ENCODE peak calls at places on chromosomes 3 and 15, in five cellular contexts. One of them, this sample, is unnamed.

GRCh38 chr15:31265090-31265870 is 61.4 kb upstream of the KLF13 start:
- DNase-seq in heart right ventricle: no peak
- DNase-seq in type B pancreatic cell: peak
- DNase-seq in BJ: no peak
- DNase-seq in activated CD8-positive, alpha-beta T cell treated with anti-CD3 and anti-CD28 coated beads for 36 hours: no peak
- DNase-seq in this sample: no peak

GRCh38 chr15:100929641-100930042 is 10.5 kb downstream of the LRRK1 start:
- DNase-seq in activated CD8-positive, alpha-beta T cell treated with anti-CD3 and anti-CD28 coated beads for 36 hours: no peak
- DNase-seq in type B pancreatic cell: no peak
- DNase-seq in BJ: no peak
- DNase-seq in heart right ventricle: no peak
- DNase-seq in this sample: no peak

GRCh38 chr3:135896613-135897012 is 68.9 kb upstream of the PPP2R3A start:
- DNase-seq in type B pancreatic cell: no peak
- DNase-seq in activated CD8-positive, alpha-beta T cell treated with anti-CD3 and anti-CD28 coated beads for 36 hours: no peak
- DNase-seq in BJ: no peak
- DNase-seq in heart right ventricle: no peak
- DNase-seq in this sample: no peak

GRCh38 chr15:64521726-64522164 is 61.4 kb downstream of the ZNF609 start:
- DNase-seq in activated CD8-positive, alpha-beta T cell treated with anti-CD3 and anti-CD28 coated beads for 36 hours: no peak
- DNase-seq in BJ: no peak
- DNase-seq in heart right ventricle: peak
- DNase-seq in type B pancreatic cell: no peak
- DNase-seq in this sample: peak

GRCh38 chr15:54149115-54149531 is 170.9 kb downstream of the UNC13C start:
- DNase-seq in activated CD8-positive, alpha-beta T cell treated with anti-CD3 and anti-CD28 coated beads for 36 hours: no peak
- DNase-seq in heart right ventricle: no peak
- DNase-seq in type B pancreatic cell: no peak
- DNase-seq in BJ: no peak
- DNase-seq in this sample: no peak

GRCh38 chr3:12750223-12750622 is 8.8 kb downstream of the TMEM40 start:
- DNase-seq in type B pancreatic cell: no peak
- DNase-seq in activated CD8-positive, alpha-beta T cell treated with anti-CD3 and anti-CD28 coated beads for 36 hours: no peak
- DNase-seq in BJ: peak
- DNase-seq in heart right ventricle: peak
- DNase-seq in this sample: peak

GRCh38 chr15:73352082-73352481 is 16.7 kb downstream of the HCN4 start:
- DNase-seq in type B pancreatic cell: no peak
- DNase-seq in activated CD8-positive, alpha-beta T cell treated with anti-CD3 and anti-CD28 coated beads for 36 hours: no peak
- DNase-seq in BJ: no peak
- DNase-seq in heart right ventricle: peak
- DNase-seq in this sample: no peak

GRCh38 chr15:96327155-96327741 is 3.3 kb upstream of the NR2F2 start:
- DNase-seq in type B pancreatic cell: no peak
- DNase-seq in heart right ventricle: no peak
- DNase-seq in BJ: peak
- DNase-seq in activated CD8-positive, alpha-beta T cell treated with anti-CD3 and anti-CD28 coated beads for 36 hours: no peak
- DNase-seq in this sample: peak

GRCh38 chr3:172258616-172259015 is 189.6 kb downstream of the GHSR start:
- DNase-seq in BJ: no peak
- DNase-seq in activated CD8-positive, alpha-beta T cell treated with anti-CD3 and anti-CD28 coated beads for 36 hours: no peak
- DNase-seq in type B pancreatic cell: no peak
- DNase-seq in heart right ventricle: no peak
- DNase-seq in this sample: no peak

GRCh38 chr3:190012314-190012782 is 108.3 kb downstream of the P3H2 start:
- DNase-seq in BJ: no peak
- DNase-seq in heart right ventricle: no peak
- DNase-seq in activated CD8-positive, alpha-beta T cell treated with anti-CD3 and anti-CD28 coated beads for 36 hours: no peak
- DNase-seq in type B pancreatic cell: no peak
- DNase-seq in this sample: peak

GRCh38 chr3:119408243-119408950 is 55.0 kb downstream of the TMEM39A start:
- DNase-seq in activated CD8-positive, alpha-beta T cell treated with anti-CD3 and anti-CD28 coated beads for 36 hours: no peak
- DNase-seq in heart right ventricle: no peak
- DNase-seq in BJ: no peak
- DNase-seq in type B pancreatic cell: no peak
- DNase-seq in this sample: no peak

GRCh38 chr3:185763347-185764010 is 61.4 kb downstream of the IGF2BP2 start:
- DNase-seq in type B pancreatic cell: no peak
- DNase-seq in heart right ventricle: no peak
- DNase-seq in activated CD8-positive, alpha-beta T cell treated with anti-CD3 and anti-CD28 coated beads for 36 hours: no peak
- DNase-seq in BJ: no peak
- DNase-seq in this sample: no peak

GRCh38 chr3:58237238-58237939 is at the start of gene ABHD6:
- DNase-seq in type B pancreatic cell: peak
- DNase-seq in heart right ventricle: peak
- DNase-seq in activated CD8-positive, alpha-beta T cell treated with anti-CD3 and anti-CD28 coated beads for 36 hours: peak
- DNase-seq in BJ: no peak
- DNase-seq in this sample: peak

GRCh38 chr3:148087601-148088371 is 609.9 kb upstream of the AGTR1 start:
- DNase-seq in heart right ventricle: no peak
- DNase-seq in type B pancreatic cell: no peak
- DNase-seq in BJ: no peak
- DNase-seq in activated CD8-positive, alpha-beta T cell treated with anti-CD3 and anti-CD28 coated beads for 36 hours: no peak
- DNase-seq in this sample: no peak
- TF ChIP-seq CTCF in heart right ventricle: no peak
- TF ChIP-seq CTCF in type B pancreatic cell: no peak
- TF ChIP-seq CTCF in BJ: no peak
- TF ChIP-seq CTCF in activated CD8-positive, alpha-beta T cell treated with anti-CD3 and anti-CD28 coated beads for 36 hours: no peak
- TF ChIP-seq CTCF in this sample: no peak

DNA sequence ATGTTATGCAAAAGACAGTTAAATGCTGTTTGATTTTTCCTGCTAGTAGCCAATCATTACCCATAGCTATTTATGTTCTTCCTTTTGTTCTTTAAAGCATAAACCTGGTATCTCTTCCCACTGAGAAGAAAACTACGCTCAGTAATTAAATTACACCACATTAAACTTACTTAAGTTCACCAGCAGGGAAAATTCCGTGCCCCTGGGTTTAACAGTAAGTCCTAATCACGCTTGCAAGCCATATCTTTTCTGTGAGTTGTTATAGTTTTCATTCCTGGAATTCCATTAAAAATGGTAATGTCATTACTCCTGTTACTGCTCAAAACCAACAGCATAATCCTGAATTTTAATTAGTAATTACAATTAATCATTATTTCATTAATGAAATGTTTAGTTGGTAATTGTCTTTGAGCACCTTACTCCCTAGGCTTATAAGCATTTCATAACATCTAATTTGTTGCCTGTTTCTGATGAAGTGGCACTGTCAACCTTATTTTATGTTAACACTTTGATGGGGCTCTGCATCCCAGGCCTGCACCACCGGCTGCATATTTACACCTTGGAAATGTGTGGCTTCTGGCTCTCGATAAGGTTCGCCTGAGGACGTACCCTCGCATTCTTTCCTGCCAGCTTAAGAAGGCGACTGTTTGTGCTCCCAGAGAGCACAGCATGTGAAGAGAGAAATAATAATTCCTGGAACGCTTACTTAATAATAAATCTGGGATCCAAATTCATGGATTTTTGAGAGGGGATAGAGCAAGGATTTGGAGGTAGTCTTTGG is 763.1 kb upstream of the CFAP20DC start:
- DNase-seq in BJ: no peak
- DNase-seq in type B pancreatic cell: no peak
- DNase-seq in heart right ventricle: no peak
- DNase-seq in activated CD8-positive, alpha-beta T cell treated with anti-CD3 and anti-CD28 coated beads for 36 hours: no peak
- DNase-seq in this sample: no peak
- TF ChIP-seq CTCF in BJ: peak
- TF ChIP-seq CTCF in type B pancreatic cell: peak
- TF ChIP-seq CTCF in heart right ventricle: no peak
- TF ChIP-seq CTCF in activated CD8-positive, alpha-beta T cell treated with anti-CD3 and anti-CD28 coated beads for 36 hours: no peak
- TF ChIP-seq CTCF in this sample: no peak

GRCh38 chr15:43184407-43185160 is 619 bp upstream of the CCNDBP1 start:
- DNase-seq in BJ: no peak
- DNase-seq in type B pancreatic cell: no peak
- DNase-seq in heart right ventricle: no peak
- DNase-seq in activated CD8-positive, alpha-beta T cell treated with anti-CD3 and anti-CD28 coated beads for 36 hours: no peak
- DNase-seq in this sample: no peak

GRCh38 chr15:43185161-43186002 is at the start of gene CCNDBP1:
- DNase-seq in BJ: peak
- DNase-seq in heart right ventricle: peak
- DNase-seq in activated CD8-positive, alpha-beta T cell treated with anti-CD3 and anti-CD28 coated beads for 36 hours: peak
- DNase-seq in type B pancreatic cell: peak
- DNase-seq in this sample: peak

GRCh38 chr15:43183270-43183669 is 1.9 kb upstream of the CCNDBP1 start:
- DNase-seq in type B pancreatic cell: no peak
- DNase-seq in activated CD8-positive, alpha-beta T cell treated with anti-CD3 and anti-CD28 coated beads for 36 hours: no peak
- DNase-seq in BJ: no peak
- DNase-seq in heart right ventricle: no peak
- DNase-seq in this sample: no peak

GRCh38 chr15:43187544-43188155 is 2.4 kb downstream of the CCNDBP1 start:
- DNase-seq in BJ: no peak
- DNase-seq in heart right ventricle: no peak
- DNase-seq in activated CD8-positive, alpha-beta T cell treated with anti-CD3 and anti-CD28 coated beads for 36 hours: no peak
- DNase-seq in type B pancreatic cell: no peak
- DNase-seq in this sample: peak

GRCh38 chr15:43186003-43186353 is 775 bp downstream of the CCNDBP1 start:
- DNase-seq in activated CD8-positive, alpha-beta T cell treated with anti-CD3 and anti-CD28 coated beads for 36 hours: no peak
- DNase-seq in type B pancreatic cell: no peak
- DNase-seq in heart right ventricle: no peak
- DNase-seq in BJ: no peak
- DNase-seq in this sample: peak
- TF ChIP-seq CTCF in activated CD8-positive, alpha-beta T cell treated with anti-CD3 and anti-CD28 coated beads for 36 hours: peak
- TF ChIP-seq CTCF in type B pancreatic cell: peak
- TF ChIP-seq CTCF in heart right ventricle: peak
- TF ChIP-seq CTCF in BJ: no peak
- TF ChIP-seq CTCF in this sample: no peak

GRCh38 chr15:81107889-81108288 is 26.2 kb upstream of the CFAP161 start:
- DNase-seq in activated CD8-positive, alpha-beta T cell treated with anti-CD3 and anti-CD28 coated beads for 36 hours: no peak
- DNase-seq in type B pancreatic cell: no peak
- DNase-seq in heart right ventricle: no peak
- DNase-seq in BJ: no peak
- DNase-seq in this sample: no peak

GRCh38 chr15:81111018-81111417 is 23.1 kb upstream of the CFAP161 start:
- DNase-seq in type B pancreatic cell: no peak
- DNase-seq in BJ: no peak
- DNase-seq in heart right ventricle: no peak
- DNase-seq in activated CD8-positive, alpha-beta T cell treated with anti-CD3 and anti-CD28 coated beads for 36 hours: no peak
- DNase-seq in this sample: peak

GRCh38 chr15:81106560-81106959 is 27.5 kb upstream of the CFAP161 start:
- DNase-seq in activated CD8-positive, alpha-beta T cell treated with anti-CD3 and anti-CD28 coated beads for 36 hours: peak
- DNase-seq in type B pancreatic cell: no peak
- DNase-seq in heart right ventricle: no peak
- DNase-seq in BJ: peak
- DNase-seq in this sample: peak

GRCh38 chr15:81105521-81105920 is 28.5 kb upstream of the CFAP161 start:
- DNase-seq in heart right ventricle: no peak
- DNase-seq in activated CD8-positive, alpha-beta T cell treated with anti-CD3 and anti-CD28 coated beads for 36 hours: no peak
- DNase-seq in type B pancreatic cell: no peak
- DNase-seq in BJ: no peak
- DNase-seq in this sample: no peak

DNA sequence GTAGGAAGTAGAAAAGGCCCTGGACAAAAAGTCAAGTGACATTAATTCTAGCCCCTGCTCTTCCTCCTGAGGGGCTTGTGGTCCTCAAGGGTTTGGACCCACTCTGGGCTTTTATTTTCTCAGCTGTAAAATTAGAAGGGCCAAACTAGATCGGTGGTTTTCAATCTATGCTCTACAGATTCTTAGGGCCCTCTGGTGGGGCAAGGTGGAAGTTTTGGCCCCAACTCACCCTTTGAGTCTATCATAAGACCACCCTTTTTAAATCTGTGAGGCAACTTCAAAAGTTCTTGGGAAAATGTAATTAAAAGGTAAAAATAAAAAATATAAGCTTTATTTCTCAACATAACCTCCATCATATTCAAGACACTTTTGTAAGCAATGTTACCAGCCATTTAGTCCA is 25.6 kb upstream of the CFAP161 start:
- DNase-seq in activated CD8-positive, alpha-beta T cell treated with anti-CD3 and anti-CD28 coated beads for 36 hours: peak
- DNase-seq in type B pancreatic cell: no peak
- DNase-seq in heart right ventricle: no peak
- DNase-seq in BJ: no peak
- DNase-seq in this sample: no peak
- TF ChIP-seq CTCF in activated CD8-positive, alpha-beta T cell treated with anti-CD3 and anti-CD28 coated beads for 36 hours: no peak
- TF ChIP-seq CTCF in type B pancreatic cell: peak
- TF ChIP-seq CTCF in heart right ventricle: peak
- TF ChIP-seq CTCF in BJ: peak
- TF ChIP-seq CTCF in this sample: peak

DNA sequence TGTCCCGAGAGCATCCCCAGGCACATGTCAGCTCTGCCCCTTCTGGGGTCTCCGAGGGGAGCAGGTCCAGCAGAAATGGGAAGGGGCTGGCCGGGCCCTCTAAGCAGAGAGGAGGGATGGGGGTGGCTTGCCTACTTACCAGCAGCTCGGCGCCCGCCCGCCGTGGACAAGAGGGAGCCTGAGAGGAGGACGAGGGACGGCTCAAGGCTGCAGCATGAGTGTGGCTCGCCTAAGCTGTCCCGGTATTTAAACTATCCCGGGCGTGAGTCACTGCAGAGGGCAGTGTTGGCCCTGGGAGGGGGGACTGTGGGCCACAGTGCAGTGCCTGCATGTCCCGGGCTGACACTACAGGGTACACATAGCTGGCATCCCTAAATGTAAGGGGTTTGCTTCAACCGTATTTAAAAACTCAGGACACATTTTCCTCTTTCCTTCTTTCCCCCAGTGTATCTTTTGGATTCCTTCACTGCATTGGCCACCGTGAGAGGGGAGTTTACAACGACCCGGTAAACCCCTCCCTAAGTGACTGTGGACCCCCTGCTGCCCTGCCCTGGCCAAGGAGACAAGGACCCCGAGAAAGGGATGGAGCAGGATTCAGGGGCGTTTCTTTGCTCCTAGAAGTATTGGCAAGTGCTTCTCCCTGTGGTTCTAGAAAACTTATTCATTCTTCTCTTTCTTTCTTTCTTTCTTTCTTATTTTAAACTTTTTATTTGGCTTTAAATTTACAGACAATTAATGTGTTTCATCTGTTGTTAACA is at the start of gene LRRC15:
- DNase-seq in activated CD8-positive, alpha-beta T cell treated with anti-CD3 and anti-CD28 coated beads for 36 hours: no peak
- DNase-seq in BJ: no peak
- DNase-seq in type B pancreatic cell: no peak
- DNase-seq in heart right ventricle: no peak
- DNase-seq in this sample: peak
- TF ChIP-seq CTCF in activated CD8-positive, alpha-beta T cell treated with anti-CD3 and anti-CD28 coated beads for 36 hours: no peak
- TF ChIP-seq CTCF in BJ: no peak
- TF ChIP-seq CTCF in type B pancreatic cell: no peak
- TF ChIP-seq CTCF in heart right ventricle: no peak
- TF ChIP-seq CTCF in this sample: no peak

DNA sequence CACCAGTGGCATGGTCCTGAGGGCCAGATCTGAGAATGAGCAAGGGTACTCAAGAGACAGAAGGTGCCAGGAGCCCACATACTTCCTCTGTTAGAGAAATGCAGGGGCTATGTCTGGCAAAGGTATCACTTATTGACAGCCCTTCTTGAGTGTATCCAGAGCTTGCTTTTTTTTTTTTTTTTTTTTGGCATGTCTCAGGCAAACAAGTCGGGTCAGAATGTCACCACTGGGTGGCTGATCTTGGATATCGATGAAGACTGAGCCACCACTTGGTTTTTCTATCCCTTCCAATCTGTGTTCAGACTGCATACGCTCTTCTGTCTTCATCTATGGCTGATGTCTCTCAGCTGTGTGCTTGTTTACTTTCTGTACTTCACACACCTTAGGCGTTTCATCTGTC is 363.4 kb upstream of the C2CD4B start:
- DNase-seq in activated CD8-positive, alpha-beta T cell treated with anti-CD3 and anti-CD28 coated beads for 36 hours: no peak
- DNase-seq in BJ: no peak
- DNase-seq in heart right ventricle: no peak
- DNase-seq in type B pancreatic cell: no peak
- DNase-seq in this sample: no peak
- TF ChIP-seq CTCF in activated CD8-positive, alpha-beta T cell treated with anti-CD3 and anti-CD28 coated beads for 36 hours: no peak
- TF ChIP-seq CTCF in BJ: no peak
- TF ChIP-seq CTCF in heart right ventricle: no peak
- TF ChIP-seq CTCF in type B pancreatic cell: no peak
- TF ChIP-seq CTCF in this sample: no peak